ENCODE peak calls at places on chromosomes 1 and 21, in nine cellular contexts. W is psoas muscle; O is posterior cingulate gyrus; F is LHCN-M2; B is activated T-helper 2 cell treated with anti-CD3 and anti-CD28 coated beads, Interferon-gamma antibody, Interleukin-2, Interleukin-4, amounts not matched to agents 10 μg/mL and 5 μg/mL and 100 μg/mL, durations not matched to agents 14 hours and 24 hours and 36 hours; M is adrenal gland; P is activated naive CD4-positive, alpha-beta T cell treated with anti-CD3 and anti-CD28 coated beads for 36 hours; K is kidney epithelial cell; J is heart right ventricle. V is an unnamed sample.

GRCh38 chr1:117612517-117613248 is 6.8 kb downstream of the TENT5C start:
- DNase-seq in J (no peak), P (no peak), B (no peak), F (peak), W (no peak), M (peak), K (peak), O (no peak), V (no peak)

GRCh38 chr1:53525595-53525994 is 66.4 kb downstream of the DMRTB1 start:
- DNase-seq in J (no peak), P (no peak), M (no peak), K (no peak), F (no peak), O (no peak), W (no peak), B (no peak), V (no peak)

GRCh38 chr1:27306892-27307850 is 14.8 kb upstream of the TMEM222 start:
- DNase-seq in J (no peak), K (no peak), P (no peak), O (no peak), F (no peak), M (no peak), W (no peak), B (no peak), V (no peak)

GRCh38 chr1:162298266-162298665 is 78.4 kb downstream of the SPATA46 start:
- DNase-seq in P (no peak), W (no peak), O (no peak), M (no peak), J (no peak), B (no peak), F (no peak), K (no peak), V (no peak)

GRCh38 chr1:198253259-198253658 is 96.5 kb downstream of the NEK7 start:
- DNase-seq in K (no peak), J (no peak), M (no peak), B (no peak), P (no peak), W (no peak), O (no peak), F (no peak), V (no peak)

GRCh38 chr21:32056791-32057190 is 184.0 kb downstream of the HUNK start:
- DNase-seq in K (no peak), P (no peak), M (no peak), F (no peak), W (no peak), O (no peak), B (no peak), J (no peak), V (no peak)

GRCh38 chr1:31880957-31881697 is 57.0 kb downstream of the PTP4A2 start:
- DNase-seq in F (no peak), W (no peak), M (no peak), B (no peak), P (no peak), K (no peak), J (no peak), O (no peak), V (no peak)

GRCh38 chr21:41928621-41929220 is 25.1 kb downstream of the C2CD2 start:
- DNase-seq in F (no peak), B (no peak), J (no peak), P (peak), O (no peak), W (no peak), K (no peak), M (peak), V (no peak)

GRCh38 chr21:31030367-31031106 is 7.7 kb downstream of the KRTAP19-8 start:
- DNase-seq in K (no peak), B (no peak), W (no peak), J (no peak), F (no peak), P (no peak), O (no peak), M (no peak), V (no peak)

GRCh38 chr21:44455524-44456206 is 355 bp downstream of the LRRC3 start:
- DNase-seq in O (no peak), F (no peak), P (peak), M (peak), J (peak), B (peak), W (no peak), K (no peak), V (peak)

GRCh38 chr1:21891621-21892479 is 45.3 kb downstream of the HSPG2 start:
- DNase-seq in O (no peak), F (no peak), M (no peak), J (no peak), W (no peak), P (no peak), B (no peak), K (no peak), V (no peak)

GRCh38 chr1:236904874-236905741 is 99.1 kb downstream of the MT1HL1 start:
- DNase-seq in P (no peak), M (peak), K (peak), B (no peak), F (peak), O (no peak), W (peak), J (no peak), V (no peak)

GRCh38 chr1:24503003-24503751 is 541 bp downstream of the RCAN3 start:
- DNase-seq in J (peak), W (no peak), B (peak), K (no peak), F (no peak), O (peak), P (no peak), M (no peak), V (no peak)

GRCh38 chr1:202018476-202019234 is 8.3 kb downstream of the ELF3 start:
- DNase-seq in J (no peak), O (no peak), P (no peak), M (no peak), W (no peak), F (no peak), K (peak), B (no peak), V (no peak)

GRCh38 chr21:33168886-33169285 is 60.9 kb upstream of the IFNAR2 start:
- DNase-seq in K (no peak), O (no peak), M (no peak), P (no peak), F (no peak), W (no peak), B (no peak), J (no peak), V (no peak)

GRCh38 chr1:92484472-92485373 is 2.0 kb downstream of the GFI1 start:
- DNase-seq in J (peak), P (peak), K (no peak), B (peak), M (peak), O (no peak), F (no peak), W (peak), V (peak)

GRCh38 chr1:199646761-199647160 is 380.7 kb upstream of the NR5A2 start:
- DNase-seq in P (no peak), W (no peak), K (no peak), O (no peak), B (no peak), F (peak), M (no peak), J (no peak), V (no peak)

GRCh38 chr1:185073725-185074124 is 28.4 kb downstream of the RNF2 start:
- DNase-seq in O (no peak), W (no peak), M (no peak), K (peak), P (no peak), B (no peak), F (no peak), J (no peak), V (no peak)

GRCh38 chr21:29258626-29259335 is 39.9 kb upstream of the BACH1 start:
- DNase-seq in M (no peak), O (no peak), J (no peak), W (no peak), P (no peak), F (peak), B (no peak), K (peak), V (no peak)

GRCh38 chr21:31117046-31117916 is 79.0 kb upstream of the KRTAP19-8 start:
- DNase-seq in K (peak), W (no peak), M (no peak), O (no peak), F (peak), J (no peak), P (peak), B (no peak), V (no peak)

GRCh38 chr1:64965239-64966157 is 851 bp downstream of the JAK1 start:
- DNase-seq in F (peak), M (peak), K (no peak), J (peak), W (peak), O (peak), B (peak), P (peak), V (peak)

GRCh38 chr1:162292422-162292849 is 84.2 kb downstream of the SPATA46 start:
- DNase-seq in F (peak), J (no peak), B (no peak), K (peak), W (no peak), O (no peak), M (no peak), P (no peak), V (no peak)

GRCh38 chr1:225766967-225767413 is 10.6 kb upstream of the SRP9 start:
- DNase-seq in K (no peak), J (no peak), W (peak), M (peak), B (no peak), F (peak), P (no peak), O (no peak), V (no peak)

V was measured in testis.